ENCODE peak calls at places on chromosomes 4 and X, in seven cellular contexts. Q is K562, K is HCT116, F is SK-N-SH, W is GM12878, U is H1, I is HepG2. D is an unnamed sample.

GRCh38 chr4:38071801-38072567 is 111.8 kb downstream of the PTTG2 start:
- DNase-seq in Q (no peak), K (no peak), F (no peak), W (no peak), U (no peak), I (peak; percentile 91), D (no peak)

GRCh38 chr4:20512053-20512810 is 188.0 kb upstream of the PACRGL start:
- DNase-seq in Q (no peak), K (no peak), F (no peak), W (no peak), U (no peak), I (no peak), D (no peak)

GRCh38 chrX:9557508-9557907 is 92.7 kb downstream of the TBL1X start:
- DNase-seq in Q (no peak), K (no peak), F (no peak), W (no peak), U (no peak), I (peak; percentile 64), D (no peak)

GRCh38 chrX:151402719-151403390 is 5.8 kb downstream of the VMA21 start:
- DNase-seq in Q (no peak), K (no peak), F (peak; percentile 34), W (no peak), U (no peak), I (no peak), D (peak; percentile 53)

GRCh38 chr4:186699298-186699697 is 24.4 kb downstream of the FAT1 start:
- DNase-seq in Q (no peak), K (no peak), F (no peak), W (no peak), U (no peak), I (peak; percentile 77), D (no peak)

GRCh38 chr4:6463311-6464289 is 8.8 kb downstream of the PPP2R2C start:
- DNase-seq in Q (no peak), K (no peak), F (no peak), W (no peak), U (no peak), I (no peak), D (no peak)

GRCh38 chrX:129813662-129814061 is 30.0 kb downstream of the ZDHHC9 start:
- DNase-seq in Q (no peak), K (no peak), F (no peak), W (no peak), U (no peak), I (no peak), D (no peak)

GRCh38 chr4:122612540-122612939 is 8.3 kb downstream of the IL21 start:
- DNase-seq in Q (no peak), K (no peak), F (no peak), W (no peak), U (no peak), I (no peak), D (no peak)

GRCh38 chr4:176791591-176792347 is 953 bp downstream of the VEGFC start:
- DNase-seq in Q (no peak), K (no peak), F (no peak), W (no peak), U (no peak), I (no peak), D (peak; percentile 37)

GRCh38 chrX:10467793-10468192 is 152.6 kb downstream of the MID1 start:
- DNase-seq in Q (no peak), K (no peak), F (no peak), W (no peak), U (no peak), I (no peak), D (no peak)

GRCh38 chr4:112520598-112521122 is 4.7 kb upstream of the NEUROG2 start:
- DNase-seq in Q (no peak), K (no peak), F (peak; percentile 63), W (no peak), U (no peak), I (no peak), D (no peak)

GRCh38 chr4:41095973-41096372 is 118.4 kb downstream of the APBB2 start:
- DNase-seq in Q (no peak), K (no peak), F (no peak), W (peak; percentile 54), U (no peak), I (no peak), D (no peak)

GRCh38 chr4:166318810-166319525 is 445.9 kb downstream of the TLL1 start:
- DNase-seq in Q (no peak), K (no peak), F (no peak), W (no peak), U (no peak), I (no peak), D (no peak)

GRCh38 chr4:48189731-48190130 is 55.7 kb upstream of the TXK start:
- DNase-seq in Q (no peak), K (no peak), F (no peak), W (no peak), U (no peak), I (no peak), D (no peak)

GRCh38 chrX:105477351-105477750 is 256.9 kb upstream of the TEX13A start:
- DNase-seq in Q (no peak), K (no peak), F (no peak), W (no peak), U (no peak), I (no peak), D (no peak)

GRCh38 chrX:140860718-140861117 is 141.7 kb upstream of the SPANXB1 start:
- DNase-seq in Q (no peak), K (no peak), F (no peak), W (no peak), U (no peak), I (no peak), D (no peak)

GRCh38 chr4:109155682-109156243 is 146.7 kb downstream of the COL25A1 start:
- DNase-seq in Q (no peak), K (no peak), F (no peak), W (no peak), U (no peak), I (no peak), D (no peak)

GRCh38 chr4:107913283-107913899 is 18.0 kb upstream of the CYP2U1 start:
- DNase-seq in Q (peak; percentile 54), K (peak; percentile 54), F (peak; percentile 36), W (no peak), U (no peak), I (peak; percentile 59), D (no peak)

GRCh38 chrX:20585782-20586181 is 319.1 kb upstream of the RPS6KA3 start:
- DNase-seq in Q (no peak), K (no peak), F (no peak), W (no peak), U (no peak), I (no peak), D (no peak)

GRCh38 chrX:109952985-109953905 is 49.7 kb upstream of the TMEM164 start:
- DNase-seq in Q (no peak), K (no peak), F (no peak), W (peak; percentile 12), U (no peak), I (no peak), D (no peak)

GRCh38 chrX:68983004-68983857 is 154.4 kb downstream of the EFNB1 start:
- DNase-seq in Q (no peak), K (no peak), F (no peak), W (no peak), U (no peak), I (no peak), D (no peak)

GRCh38 chrX:2351321-2351720 is 149.5 kb downstream of the DHRSX start:
- DNase-seq in Q (no peak), K (no peak), F (no peak), W (no peak), U (no peak), I (no peak), D (no peak)

GRCh38 chr4:183332447-183332846 is 10.2 kb upstream of the CLDN24 start:
- DNase-seq in Q (no peak), K (no peak), F (no peak), W (no peak), U (no peak), I (no peak), D (no peak)

GRCh38 chr4:113979157-113979972 is at the start of gene ARSJ:
- DNase-seq in Q (no peak), K (peak; percentile 32), F (peak; percentile 76), W (no peak), U (peak; percentile 25), I (no peak), D (peak; percentile 16)

GRCh38 chr4:86496094-86497060 is 97.7 kb upstream of the PTPN13 start:
- DNase-seq in Q (peak; percentile 56), K (peak; percentile 35), F (peak; percentile 52), W (no peak), U (no peak), I (no peak), D (no peak)

DNA sequence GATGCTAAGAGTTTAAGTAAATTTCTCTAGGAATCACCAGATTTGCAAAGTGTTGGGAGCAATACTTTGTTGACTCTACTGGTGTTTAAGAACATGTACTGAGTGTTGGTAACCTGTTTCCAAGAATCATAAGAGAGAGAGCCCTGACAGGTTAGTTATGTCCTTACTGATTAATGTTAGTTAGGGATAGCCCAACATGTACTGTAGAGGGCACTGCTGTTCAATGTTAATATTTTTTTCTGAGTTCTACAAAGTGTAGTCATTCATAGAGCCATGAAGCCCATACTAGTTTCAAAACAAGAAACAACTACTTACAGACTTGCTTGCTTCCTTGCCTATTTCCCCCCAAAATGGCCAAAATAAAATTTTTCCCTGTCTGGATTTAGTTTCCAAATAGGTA is 11.9 kb downstream of the TMPRSS11D start:
- DNase-seq in Q (no peak), K (peak; percentile 37), F (peak; percentile 20), W (no peak), U (no peak), I (peak; percentile 24), D (peak; percentile 22)
- TF ChIP-seq JUND in Q (no peak), K (no peak), F (no peak), W (no peak), U (no peak), I (no peak), D (no peak)

GRCh38 chr4:125244848-125245450 is 69.8 kb upstream of the FAT4 start:
- DNase-seq in Q (no peak), K (no peak), F (no peak), W (no peak), U (no peak), I (no peak), D (peak; percentile 7)
- TF ChIP-seq JUND in Q (no peak), K (no peak), F (no peak), W (no peak), U (no peak), I (no peak), D (no peak)

GRCh38 chr4:152700151-152700550 is 20.4 kb upstream of the TMEM154 start:
- DNase-seq in Q (no peak), K (no peak), F (no peak), W (no peak), U (no peak), I (no peak), D (no peak)
- TF ChIP-seq JUND in Q (no peak), K (no peak), F (no peak), W (no peak), U (no peak), I (no peak), D (no peak)

DNA sequence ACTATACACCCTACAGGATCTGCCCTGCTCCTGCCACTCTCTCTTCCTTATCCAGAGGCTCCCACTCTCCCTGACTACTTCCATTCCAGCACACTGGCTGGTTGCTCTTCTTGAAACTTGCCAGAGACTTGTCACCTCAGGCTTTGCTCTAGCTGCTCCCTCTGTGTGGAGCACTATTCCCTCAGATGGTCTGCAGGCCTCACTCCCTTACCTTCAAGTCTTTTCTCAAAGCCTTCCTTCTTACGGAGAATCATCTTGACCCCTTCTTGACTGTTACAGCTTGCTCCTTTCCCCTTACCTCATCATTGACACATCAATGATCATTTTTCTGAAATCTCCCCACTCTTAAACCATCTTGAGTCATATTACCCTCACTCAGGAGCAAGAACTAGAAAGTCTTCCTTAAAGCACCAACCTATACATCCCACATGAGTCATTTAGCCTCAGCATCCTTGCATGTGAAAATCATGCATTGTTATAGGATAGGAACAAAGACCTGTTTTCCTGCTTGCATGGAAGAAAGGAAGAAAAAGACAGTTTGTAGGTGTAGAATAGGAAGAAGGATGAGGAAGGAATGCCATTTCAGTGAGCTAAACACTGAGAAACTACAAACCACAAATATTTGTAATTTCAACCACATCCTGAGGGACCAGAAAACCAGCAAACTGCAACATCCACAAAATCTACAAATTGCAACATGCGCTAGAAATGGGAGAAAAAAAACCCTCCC is 55.7 kb downstream of the ANTXR2 start:
- DNase-seq in Q (no peak), K (no peak), F (no peak), W (no peak), U (no peak), I (no peak), D (no peak)
- TF ChIP-seq JUND in Q (no peak), K (no peak), F (peak; percentile 54), W (no peak), U (no peak), I (no peak), D (no peak)

D was measured in T47D.